ENCODE peak calls at places on chromosomes 6 and 20, in seven cellular contexts. E, H, A, Y, I, P and K are unnamed samples.

GRCh38 chr6:39227476-39227875 is 1.8 kb downstream of the KCNK5 start:
- DNase-seq in E (no peak), H (no peak), A (no peak), Y (no peak), I (no peak), P (no peak), K (no peak)

GRCh38 chr20:32463642-32464400 is 105.7 kb downstream of the ASXL1 start:
- DNase-seq in E (no peak), H (no peak), A (no peak), Y (peak), I (peak), P (no peak), K (no peak)

GRCh38 chr6:155534678-155535077 is 79.0 kb upstream of the NOX3 start:
- DNase-seq in E (no peak), H (no peak), A (no peak), Y (no peak), I (no peak), P (no peak), K (no peak)

GRCh38 chr6:47188588-47189021 is 121.1 kb downstream of the TNFRSF21 start:
- DNase-seq in E (no peak), H (peak), A (peak), Y (no peak), I (peak), P (peak), K (no peak)

GRCh38 chr20:32465092-32465900 is 107.2 kb downstream of the ASXL1 start:
- DNase-seq in E (no peak), H (no peak), A (peak), Y (peak), I (no peak), P (no peak), K (no peak)

GRCh38 chr6:154805288-154805911 is 72.2 kb downstream of the SCAF8 start:
- DNase-seq in E (no peak), H (no peak), A (peak), Y (no peak), I (peak), P (peak), K (peak)

GRCh38 chr6:107105511-107106116 is 9.7 kb downstream of the BEND3 start:
- DNase-seq in E (no peak), H (no peak), A (no peak), Y (no peak), I (no peak), P (no peak), K (no peak)

GRCh38 chr20:63740070-63740500 is 509 bp downstream of the SLC2A4RG start:
- DNase-seq in E (no peak), H (no peak), A (peak), Y (peak), I (peak), P (peak), K (no peak)

GRCh38 chr6:125983246-125983945 is 2.9 kb upstream of the TRMT11 start:
- DNase-seq in E (no peak), H (peak), A (peak), Y (no peak), I (no peak), P (peak), K (no peak)

GRCh38 chr20:41048475-41049242 is 20.0 kb downstream of the TOP1 start:
- DNase-seq in E (no peak), H (no peak), A (no peak), Y (no peak), I (no peak), P (no peak), K (no peak)

GRCh38 chr6:82408952-82409421 is 45.4 kb downstream of the TPBG start:
- DNase-seq in E (no peak), H (peak), A (peak), Y (no peak), I (no peak), P (peak), K (peak)

GRCh38 chr6:45714795-45715507 is 300.7 kb downstream of the CLIC5 start:
- DNase-seq in E (peak), H (peak), A (peak), Y (peak), I (peak), P (peak), K (peak)

GRCh38 chr6:119517428-119517827 is 167.9 kb upstream of the MAN1A1 start:
- DNase-seq in E (no peak), H (no peak), A (peak), Y (no peak), I (no peak), P (no peak), K (no peak)

GRCh38 chr20:9920908-9921307 is 82.0 kb upstream of the PAK5 start:
- DNase-seq in E (no peak), H (no peak), A (no peak), Y (no peak), I (no peak), P (no peak), K (no peak)

GRCh38 chr6:119686240-119686639 is 336.7 kb upstream of the MAN1A1 start:
- DNase-seq in E (no peak), H (no peak), A (no peak), Y (no peak), I (no peak), P (no peak), K (no peak)

GRCh38 chr6:142878407-142878806 is 66.6 kb downstream of the HIVEP2 start:
- DNase-seq in E (no peak), H (no peak), A (no peak), Y (no peak), I (no peak), P (no peak), K (no peak)